ENCODE peak calls at places on chromosome 2, in eight cellular contexts. D is GM20000; R is AG04450; T is SHP77; S is activated CD8-positive, alpha-beta memory T cell treated with anti-CD3 and anti-CD28 coated beads for 48 hours; V is left colon; Z is sciatic nerve; O is CD8-positive, alpha-beta T cell. Q is an unnamed sample.

GRCh38 chr2:62297642-62298010 is 101.7 kb downstream of the B3GNT2 start:
- DNase-seq in D (no peak), R (no peak), T (no peak), S (no peak), V (no peak), Z (no peak), O (no peak), Q (no peak)

GRCh38 chr2:178392215-178392614 is 58.8 kb downstream of the PRKRA start:
- DNase-seq in D (no peak), R (no peak), T (no peak), S (no peak), V (no peak), Z (no peak), O (no peak), Q (no peak)

GRCh38 chr2:75100011-75100680 is 99.2 kb downstream of the TACR1 start:
- DNase-seq in D (no peak), R (no peak), T (no peak), S (no peak), V (no peak), Z (no peak), O (no peak), Q (no peak)

GRCh38 chr2:43328157-43328556 is 101.8 kb upstream of the ZFP36L2 start:
- DNase-seq in D (no peak), R (no peak), T (peak), S (no peak), V (no peak), Z (no peak), O (no peak), Q (no peak)

GRCh38 chr2:53473762-53474161 is 293.8 kb upstream of the CHAC2 start:
- DNase-seq in D (no peak), R (no peak), T (peak), S (no peak), V (no peak), Z (no peak), O (no peak), Q (no peak)

GRCh38 chr2:145325485-145325884 is 805.6 kb upstream of the ZEB2 start:
- DNase-seq in D (no peak), R (no peak), T (no peak), S (no peak), V (no peak), Z (no peak), O (no peak), Q (no peak)

GRCh38 chr2:83051538-83052192 is 1407.4 kb downstream of the SUCLG1 start:
- DNase-seq in D (no peak), R (no peak), T (no peak), S (no peak), V (no peak), Z (no peak), O (no peak), Q (no peak)

GRCh38 chr2:84866121-84866520 is 14.8 kb downstream of the TRABD2A start:
- DNase-seq in D (no peak), R (no peak), T (no peak), S (no peak), V (no peak), Z (peak), O (no peak), Q (no peak)

GRCh38 chr2:221943078-221943810 is 355.6 kb downstream of the PAX3 start:
- DNase-seq in D (no peak), R (no peak), T (peak), S (no peak), V (peak), Z (no peak), O (no peak), Q (no peak)

GRCh38 chr2:20617892-20618467 is 32.9 kb downstream of the HS1BP3 start:
- DNase-seq in D (no peak), R (peak), T (peak), S (no peak), V (peak), Z (peak), O (no peak), Q (no peak)

GRCh38 chr2:120751553-120751952 is 15.9 kb downstream of the GLI2 start:
- DNase-seq in D (no peak), R (no peak), T (no peak), S (no peak), V (no peak), Z (no peak), O (no peak), Q (no peak)

GRCh38 chr2:42072349-42073118 is 24.7 kb downstream of the PKDCC start:
- DNase-seq in D (no peak), R (peak), T (peak), S (no peak), V (peak), Z (peak), O (no peak), Q (no peak)

GRCh38 chr2:40625849-40626248 is 174.0 kb upstream of the SLC8A1 start:
- DNase-seq in D (no peak), R (peak), T (no peak), S (no peak), V (no peak), Z (no peak), O (no peak), Q (no peak)

GRCh38 chr2:20617081-20617575 is 33.8 kb downstream of the HS1BP3 start:
- DNase-seq in D (no peak), R (no peak), T (peak), S (no peak), V (peak), Z (peak), O (no peak), Q (no peak)

GRCh38 chr2:212364106-212364505 is 174.5 kb downstream of the ERBB4 start:
- DNase-seq in D (no peak), R (no peak), T (no peak), S (no peak), V (no peak), Z (no peak), O (no peak), Q (no peak)

GRCh38 chr2:233247744-233248143 is 3.7 kb upstream of the ATG16L1 start:
- DNase-seq in D (no peak), R (no peak), T (no peak), S (no peak), V (no peak), Z (no peak), O (no peak), Q (no peak)

GRCh38 chr2:157404363-157404762 is 39.5 kb downstream of the CYTIP start:
- DNase-seq in D (peak), R (no peak), T (no peak), S (no peak), V (no peak), Z (no peak), O (peak), Q (no peak)

GRCh38 chr2:207848545-207848928 is 78.8 kb upstream of the FZD5 start:
- DNase-seq in D (no peak), R (no peak), T (no peak), S (no peak), V (no peak), Z (no peak), O (no peak), Q (no peak)

GRCh38 chr2:222949690-222950323 is 89.0 kb downstream of the ACSL3 start:
- DNase-seq in D (no peak), R (no peak), T (no peak), S (no peak), V (no peak), Z (no peak), O (no peak), Q (no peak)

GRCh38 chr2:12493031-12493513 is 223.7 kb upstream of the TRIB2 start:
- DNase-seq in D (no peak), R (peak), T (no peak), S (no peak), V (no peak), Z (no peak), O (no peak), Q (no peak)

GRCh38 chr2:47354013-47354816 is 48.7 kb upstream of the MSH2 start:
- DNase-seq in D (no peak), R (no peak), T (no peak), S (no peak), V (peak), Z (no peak), O (no peak), Q (no peak)

GRCh38 chr2:14831458-14831857 is 198.9 kb downstream of the LRATD1 start:
- DNase-seq in D (no peak), R (no peak), T (no peak), S (no peak), V (no peak), Z (no peak), O (no peak), Q (no peak)